ENCODE peak calls at places on chromosome 13, in six cellular contexts. N is mesenteric fat pad; V is activated CD4-positive, CD25-positive, alpha-beta regulatory T cell treated with anti-CD3 and anti-CD28 coated beads, Interleukin-2, amount 50 U/mL, for 16 hours; H is left cardiac atrium; U is NCI-H774; F is AG10803. Z is an unnamed sample.

GRCh38 chr13:50396001-50396400 is 380.8 kb downstream of the KCNRG start:
- DNase-seq in V (no peak), U (no peak), N (no peak), H (no peak), F (peak; percentile 28), Z (no peak)

GRCh38 chr13:28513745-28514144 is 18.8 kb upstream of the FLT1 start:
- DNase-seq in N (no peak), H (no peak), V (no peak), F (no peak), U (no peak), Z (no peak)

GRCh38 chr13:106835477-106835876 is 267.5 kb upstream of the ARGLU1 start:
- DNase-seq in U (no peak), N (no peak), H (no peak), V (no peak), F (no peak), Z (no peak)

GRCh38 chr13:31105856-31106255 is 55.8 kb downstream of the HSPH1 start:
- DNase-seq in V (no peak), N (no peak), U (no peak), F (no peak), H (no peak), Z (no peak)

GRCh38 chr13:102599451-102600012 is 2.7 kb downstream of the TPP2 start:
- DNase-seq in F (no peak), U (no peak), H (no peak), N (no peak), V (no peak), Z (no peak)

GRCh38 chr13:34257980-34258379 is 440.0 kb downstream of the RFC3 start:
- DNase-seq in U (no peak), F (no peak), V (no peak), H (no peak), N (no peak), Z (no peak)

GRCh38 chr13:37647038-37647650 is 48.6 kb upstream of the POSTN start:
- DNase-seq in N (no peak), V (no peak), U (no peak), F (no peak), H (no peak), Z (no peak)

GRCh38 chr13:50200988-50201387 is 185.7 kb downstream of the KCNRG start:
- DNase-seq in V (no peak), H (no peak), U (no peak), N (no peak), F (no peak), Z (no peak)

GRCh38 chr13:99926014-99926731 is 45.4 kb downstream of the ZIC5 start:
- DNase-seq in V (no peak), U (peak; percentile 46), N (no peak), F (peak; percentile 25), H (no peak), Z (no peak)

GRCh38 chr13:60164490-60164889 is 762 bp upstream of the DIAPH3 start:
- DNase-seq in H (no peak), F (peak; percentile 30), U (no peak), N (no peak), V (no peak), Z (no peak)

GRCh38 chr13:79423801-79424642 is 18.0 kb upstream of the RBM26 start:
- DNase-seq in N (no peak), H (no peak), V (no peak), F (peak; percentile 66), U (peak; percentile 25), Z (no peak)

GRCh38 chr13:97141564-97142005 is 80.5 kb upstream of the MBNL2 start:
- DNase-seq in U (peak; percentile 57), F (peak; percentile 73), V (no peak), H (no peak), N (no peak), Z (no peak)

GRCh38 chr13:101567841-101568240 is 115.4 kb downstream of the ITGBL1 start:
- DNase-seq in U (no peak), N (no peak), H (no peak), V (no peak), F (peak; percentile 18), Z (no peak)

GRCh38 chr13:41053384-41053826 is 7.9 kb upstream of the WBP4 start:
- DNase-seq in U (no peak), N (no peak), F (peak; percentile 85), V (no peak), H (peak; percentile 36), Z (no peak)

GRCh38 chr13:59493436-59493965 is 670.2 kb downstream of the DIAPH3 start:
- DNase-seq in F (no peak), H (no peak), V (no peak), N (no peak), U (no peak), Z (no peak)

GRCh38 chr13:50119593-50119992 is 104.3 kb downstream of the KCNRG start:
- DNase-seq in V (no peak), F (no peak), N (no peak), U (no peak), H (no peak), Z (no peak)

GRCh38 chr13:25686831-25687495 is 315.2 kb downstream of the ATP8A2 start:
- DNase-seq in U (peak; percentile 65), V (no peak), F (no peak), H (no peak), N (no peak), Z (no peak)

GRCh38 chr13:62113145-62113544 is 697.5 kb upstream of the PCDH20 start:
- DNase-seq in F (no peak), N (no peak), H (no peak), V (no peak), U (no peak), Z (no peak)

GRCh38 chr13:64397699-64398098 is 2832.4 kb downstream of the PCDH9 start:
- DNase-seq in F (peak; percentile 4), U (no peak), H (no peak), V (no peak), N (no peak), Z (no peak)

GRCh38 chr13:43769552-43769951 is 17.2 kb downstream of the ENOX1 start:
- DNase-seq in U (no peak), N (no peak), F (no peak), H (no peak), V (no peak), Z (no peak)

GRCh38 chr13:110063490-110063889 is 243.5 kb downstream of the COL4A1 start:
- DNase-seq in N (no peak), U (no peak), F (peak; percentile 29), V (no peak), H (no peak), Z (no peak)

GRCh38 chr13:38348890-38349289 is 761 bp upstream of the UFM1 start:
- DNase-seq in U (no peak), V (no peak), H (no peak), F (peak; percentile 29), N (no peak), Z (no peak)

GRCh38 chr13:46492946-46493345 is 60.0 kb upstream of the LRCH1 start:
- DNase-seq in F (peak; percentile 59), H (no peak), U (no peak), V (no peak), N (no peak), Z (no peak)

GRCh38 chr13:72458701-72459100 is 268.7 kb downstream of the MZT1 start:
- DNase-seq in F (peak; percentile 0), H (no peak), U (no peak), N (no peak), V (no peak), Z (no peak)

GRCh38 chr13:66424417-66424816 is 805.7 kb downstream of the PCDH9 start:
- DNase-seq in V (no peak), U (no peak), F (peak; percentile 4), N (no peak), H (no peak), Z (no peak)

GRCh38 chr13:46632171-46632570 is 79.2 kb downstream of the LRCH1 start:
- DNase-seq in F (peak; percentile 58), N (no peak), V (no peak), U (no peak), H (no peak), Z (no peak)

GRCh38 chr13:111177081-111177711 is 62.1 kb downstream of the ARHGEF7 start:
- DNase-seq in U (peak; percentile 82), F (peak; percentile 30), V (no peak), H (peak; percentile 66), N (no peak), Z (no peak)

GRCh38 chr13:48066310-48066989 is 28.5 kb downstream of the MED4 start:
- DNase-seq in V (no peak), F (peak; percentile 30), U (no peak), N (no peak), H (no peak), Z (no peak)

GRCh38 chr13:21069561-21070004 is 8.2 kb upstream of the LATS2 start:
- DNase-seq in U (no peak), V (no peak), F (peak; percentile 98), N (no peak), H (no peak), Z (no peak)

GRCh38 chr13:21998279-21998678 is 327.4 kb downstream of the FGF9 start:
- DNase-seq in U (no peak), V (no peak), F (no peak), N (no peak), H (no peak), Z (no peak)

GRCh38 chr13:34156841-34157365 is 339.0 kb downstream of the RFC3 start:
- DNase-seq in H (peak; percentile 74), N (no peak), U (peak; percentile 61), V (peak; percentile 2), F (peak; percentile 91), Z (peak; percentile 86)

GRCh38 chr13:108214511-108215383 is 589 bp downstream of the LIG4 start:
- DNase-seq in U (peak; percentile 58), V (no peak), N (no peak), F (no peak), H (peak; percentile 22), Z (peak; percentile 71)

GRCh38 chr13:24668955-24669354 is 11.3 kb upstream of the ATP12A start:
- DNase-seq in F (no peak), H (no peak), U (no peak), V (no peak), N (no peak), Z (no peak)